ENCODE peak calls at places on chromosomes 5 and 9, in eight cellular contexts. D is sigmoid colon, L is prostate gland, P is GM23338, R is HCT116, A is vagina, C is SK-N-SH, F is spleen. M is an unnamed sample.

GRCh38 chr5:77935516-77936364 is 159.6 kb upstream of the TBCA start:
- DNase-seq in D (no peak), L (no peak), P (no peak), R (no peak), A (no peak), C (no peak), F (no peak), M (no peak)

GRCh38 chr5:177610770-177611445 is 11.0 kb downstream of the B4GALT7 start:
- DNase-seq in D (no peak), L (no peak), P (no peak), R (no peak), A (no peak), C (no peak), F (no peak), M (no peak)

GRCh38 chr5:81208904-81209303 is 24.2 kb upstream of the CKMT2 start:
- DNase-seq in D (no peak), L (no peak), P (no peak), R (no peak), A (no peak), C (no peak), F (no peak), M (no peak)

GRCh38 chr5:72531496-72532190 is 24.4 kb upstream of the ZNF366 start:
- DNase-seq in D (no peak), L (no peak), P (no peak), R (no peak), A (no peak), C (no peak), F (no peak), M (no peak)

GRCh38 chr5:1034986-1035385 is 26.4 kb downstream of the NKD2 start:
- DNase-seq in D (no peak), L (no peak), P (no peak), R (no peak), A (no peak), C (no peak), F (no peak), M (no peak)

GRCh38 chr5:102539598-102539997 is 40.8 kb upstream of the SLCO6A1 start:
- DNase-seq in D (no peak), L (no peak), P (no peak), R (no peak), A (no peak), C (no peak), F (no peak), M (no peak)

GRCh38 chr5:171604195-171604594 is 181.4 kb upstream of the SMIM23 start:
- DNase-seq in D (no peak), L (no peak), P (no peak), R (no peak), A (no peak), C (no peak), F (no peak), M (no peak)

GRCh38 chr5:89869346-89869745 is 540.2 kb downstream of the CETN3 start:
- DNase-seq in D (no peak), L (no peak), P (no peak), R (no peak), A (no peak), C (no peak), F (no peak), M (no peak)

GRCh38 chr9:78369644-78370219 is 72.8 kb downstream of the PSAT1 start:
- DNase-seq in D (peak; percentile 73), L (peak; percentile 57), P (peak; percentile 94), R (peak; percentile 52), A (no peak), C (peak; percentile 79), F (peak; percentile 83), M (peak; percentile 35)

GRCh38 chr5:151319334-151319733 is 15.8 kb upstream of the SLC36A3 start:
- DNase-seq in D (peak; percentile 73), L (no peak), P (peak; percentile 39), R (peak; percentile 26), A (peak; percentile 56), C (no peak), F (no peak), M (no peak)

GRCh38 chr9:137295313-137296213 is 6.5 kb downstream of the NRARP start:
- DNase-seq in D (no peak), L (no peak), P (peak; percentile 78), R (no peak), A (no peak), C (peak; percentile 97), F (peak; percentile 89), M (no peak)

GRCh38 chr9:135893104-135893503 is 14.2 kb downstream of the CAMSAP1 start:
- DNase-seq in D (no peak), L (no peak), P (no peak), R (no peak), A (no peak), C (no peak), F (no peak), M (no peak)

GRCh38 chr5:15013654-15014463 is 142.3 kb upstream of the ANKH start:
- DNase-seq in D (no peak), L (peak; percentile 56), P (peak; percentile 88), R (peak; percentile 58), A (no peak), C (peak; percentile 62), F (no peak), M (no peak)

GRCh38 chr9:128115187-128116103 is 12.1 kb downstream of the PTGES2 start:
- DNase-seq in D (peak; percentile 61), L (no peak), P (no peak), R (no peak), A (no peak), C (no peak), F (peak; percentile 81), M (no peak)

GRCh38 chr5:142053434-142054253 is 40.8 kb upstream of the GNPDA1 start:
- DNase-seq in D (no peak), L (no peak), P (no peak), R (peak; percentile 27), A (no peak), C (no peak), F (no peak), M (no peak)

GRCh38 chr5:174344335-174344734 is 298.8 kb downstream of the NSG2 start:
- DNase-seq in D (no peak), L (no peak), P (peak; percentile 44), R (no peak), A (no peak), C (no peak), F (no peak), M (no peak)

GRCh38 chr9:95753762-95754465 is 121.6 kb upstream of the ERCC6L2 start:
- DNase-seq in D (peak; percentile 81), L (no peak), P (peak; percentile 32), R (no peak), A (no peak), C (peak; percentile 72), F (no peak), M (no peak)

GRCh38 chr5:168658394-168658793 is 79.2 kb upstream of the PANK3 start:
- DNase-seq in D (no peak), L (no peak), P (no peak), R (no peak), A (no peak), C (peak; percentile 64), F (no peak), M (no peak)

GRCh38 chr9:73137914-73138313 is 13.8 kb upstream of the ANXA1 start:
- DNase-seq in D (no peak), L (no peak), P (no peak), R (no peak), A (no peak), C (no peak), F (no peak), M (no peak)

GRCh38 chr5:138724470-138725146 is 28.6 kb upstream of the CTNNA1 start:
- DNase-seq in D (peak; percentile 81), L (peak; percentile 19), P (peak; percentile 35), R (no peak), A (no peak), C (no peak), F (no peak), M (peak; percentile 59)
- TF ChIP-seq POLR2AphosphoS5 in D (peak; percentile 8), L (no peak), P (no peak), R (no peak), A (no peak), C (no peak), F (no peak), M (no peak)

DNA sequence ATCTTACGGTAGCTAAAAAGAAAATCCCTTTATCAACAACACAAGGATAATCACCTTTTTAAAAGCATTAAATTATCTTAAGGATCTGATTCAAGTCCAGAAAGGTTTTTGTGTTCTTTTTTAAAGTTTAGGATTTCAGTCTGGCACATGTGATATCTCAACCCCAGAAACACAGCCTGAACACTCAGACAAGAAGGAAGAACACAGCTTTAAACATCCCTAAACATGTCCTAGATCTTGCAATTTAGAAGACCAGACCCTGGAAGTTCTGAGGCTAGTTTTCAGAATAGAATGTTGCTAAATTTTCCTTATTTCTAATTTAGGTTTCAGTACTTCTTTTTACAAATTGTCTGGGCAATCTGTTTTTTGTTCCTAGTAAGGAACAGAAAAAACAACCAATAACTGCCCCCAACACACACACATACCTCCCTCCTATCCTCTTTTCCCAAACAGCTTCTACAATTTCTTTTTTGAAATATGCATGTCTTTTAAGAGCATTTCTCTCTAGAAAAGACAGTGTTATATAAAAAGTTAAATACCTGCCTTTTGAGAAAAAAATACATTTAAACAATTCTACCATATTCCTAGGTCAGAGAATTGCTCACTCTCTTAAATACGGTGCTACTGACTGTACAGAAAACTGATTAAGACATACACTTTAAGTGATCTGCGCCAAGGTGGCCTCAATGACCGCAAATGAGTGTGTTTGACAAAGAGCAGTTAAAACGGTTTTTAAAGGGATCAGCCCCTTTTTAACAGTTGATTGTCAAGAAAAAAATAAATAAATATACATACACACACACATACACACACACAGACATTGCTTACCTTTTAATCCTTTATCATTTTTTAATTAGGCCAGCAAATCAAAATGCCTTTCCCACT is 830 bp downstream of the ZNF608 start:
- DNase-seq in D (no peak), L (peak; percentile 30), P (no peak), R (no peak), A (no peak), C (no peak), F (no peak), M (no peak)
- H3K4me3 ChIP-seq in D (peak overlapping the region; percentile 64), L (peak overlapping the region; percentile 49), P (peak overlapping the region; percentile 63), R (peak overlapping the region; percentile 65), A (peak overlapping the region; percentile 86), C (peak overlapping the region; percentile 67), F (peak overlapping the region; percentile 5), M (no peak overlapping the region)

DNA sequence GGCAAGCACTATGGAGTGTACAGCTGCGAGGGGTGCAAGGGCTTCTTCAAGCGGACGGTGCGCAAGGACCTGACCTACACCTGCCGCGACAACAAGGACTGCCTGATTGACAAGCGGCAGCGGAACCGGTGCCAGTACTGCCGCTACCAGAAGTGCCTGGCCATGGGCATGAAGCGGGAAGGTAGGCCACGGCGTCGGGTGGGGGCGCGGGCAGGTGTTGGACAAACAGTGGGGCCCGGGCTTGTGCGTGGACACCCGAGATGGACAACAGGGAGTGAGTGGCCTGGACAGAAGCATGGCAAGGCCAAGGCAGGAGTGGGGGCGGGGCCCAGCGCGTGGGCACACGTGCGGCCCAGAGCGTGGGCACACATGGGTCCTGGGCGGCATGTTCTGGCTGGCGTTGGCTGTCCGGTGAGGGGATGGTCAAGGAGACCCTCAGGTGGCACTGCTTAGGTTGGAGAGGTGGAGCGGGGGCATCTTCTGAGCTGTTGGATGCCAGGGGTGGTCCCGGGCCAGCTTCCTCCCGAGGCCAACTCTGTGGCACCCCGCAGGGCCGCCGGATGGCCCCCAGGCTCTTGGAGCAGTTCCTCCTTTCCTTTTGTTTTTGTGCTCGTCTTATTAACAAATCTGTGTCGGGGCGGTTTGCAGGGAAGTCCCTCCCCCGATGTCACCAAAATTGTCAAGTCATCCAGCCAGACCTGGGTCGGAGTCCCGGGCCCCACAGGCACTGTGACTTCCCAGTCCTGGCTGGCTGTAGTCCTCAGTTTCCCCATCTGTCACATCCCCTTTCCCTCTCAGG is 82.9 kb downstream of the RXRA start:
- DNase-seq in D (no peak), L (no peak), P (no peak), R (no peak), A (no peak), C (no peak), F (peak; percentile 90), M (peak; percentile 95)
- H3K27ac ChIP-seq in D (no peak overlapping the region), L (no peak overlapping the region), P (no peak overlapping the region), R (no peak overlapping the region), A (peak overlapping the region; percentile 80), C (no peak overlapping the region), F (no peak overlapping the region), M (peak overlapping the region; percentile 89)

GRCh38 chr9:86674475-86674874 is 272.8 kb downstream of the GAS1 start:
- DNase-seq in D (no peak), L (no peak), P (no peak), R (no peak), A (no peak), C (no peak), F (no peak), M (no peak)
- TF ChIP-seq POLR2AphosphoS5 in D (no peak), L (no peak), P (no peak), R (no peak), A (no peak), C (no peak), F (no peak), M (no peak)